ENCODE peak calls at places on chromosomes 11 and 22, in four cellular contexts. One of them, this sample, is unnamed.

GRCh38 chr11:115164774-115165173 is 339.4 kb downstream of the CADM1 start:
- DNase-seq in cardiac muscle cell: no peak
- DNase-seq in CD8-positive, alpha-beta T cell: no peak
- DNase-seq in left ventricle myocardium inferior: no peak
- DNase-seq in this sample: no peak

GRCh38 chr22:20084547-20085413 is 4.7 kb downstream of the DGCR8 start:
- DNase-seq in cardiac muscle cell: peak
- DNase-seq in CD8-positive, alpha-beta T cell: no peak
- DNase-seq in left ventricle myocardium inferior: no peak
- DNase-seq in this sample: peak

GRCh38 chr11:112122206-112122605 is 35.5 kb downstream of the SDHD start:
- DNase-seq in CD8-positive, alpha-beta T cell: no peak
- DNase-seq in left ventricle myocardium inferior: no peak
- DNase-seq in cardiac muscle cell: no peak
- DNase-seq in this sample: no peak

GRCh38 chr11:33735426-33736147 is 636 bp downstream of the CD59 start:
- DNase-seq in cardiac muscle cell: peak
- DNase-seq in CD8-positive, alpha-beta T cell: no peak
- DNase-seq in left ventricle myocardium inferior: peak
- DNase-seq in this sample: no peak

GRCh38 chr11:10022764-10023163 is 271.3 kb downstream of the SBF2 start:
- DNase-seq in CD8-positive, alpha-beta T cell: no peak
- DNase-seq in left ventricle myocardium inferior: no peak
- DNase-seq in cardiac muscle cell: no peak
- DNase-seq in this sample: no peak

GRCh38 chr22:44360686-44361381 is 48.1 kb upstream of the SHISAL1 start:
- DNase-seq in CD8-positive, alpha-beta T cell: no peak
- DNase-seq in left ventricle myocardium inferior: peak
- DNase-seq in cardiac muscle cell: no peak
- DNase-seq in this sample: peak

GRCh38 chr11:113106507-113106906 is 145.3 kb downstream of the NCAM1 start:
- DNase-seq in left ventricle myocardium inferior: no peak
- DNase-seq in cardiac muscle cell: no peak
- DNase-seq in CD8-positive, alpha-beta T cell: no peak
- DNase-seq in this sample: peak

GRCh38 chr11:68682531-68682931 is 1.8 kb upstream of the GAL start:
- DNase-seq in left ventricle myocardium inferior: no peak
- DNase-seq in cardiac muscle cell: no peak
- DNase-seq in CD8-positive, alpha-beta T cell: no peak
- DNase-seq in this sample: no peak

GRCh38 chr11:47333886-47334443 is 18.5 kb downstream of the MYBPC3 start:
- DNase-seq in cardiac muscle cell: no peak
- DNase-seq in CD8-positive, alpha-beta T cell: no peak
- DNase-seq in left ventricle myocardium inferior: no peak
- DNase-seq in this sample: no peak

GRCh38 chr11:124748481-124749338 is 3.3 kb downstream of the VSIG2 start:
- DNase-seq in cardiac muscle cell: no peak
- DNase-seq in left ventricle myocardium inferior: no peak
- DNase-seq in CD8-positive, alpha-beta T cell: no peak
- DNase-seq in this sample: no peak

GRCh38 chr22:47591016-47591415 is 828.6 kb downstream of the TBC1D22A start:
- DNase-seq in left ventricle myocardium inferior: no peak
- DNase-seq in CD8-positive, alpha-beta T cell: no peak
- DNase-seq in cardiac muscle cell: no peak
- DNase-seq in this sample: no peak

GRCh38 chr11:110119317-110119716 is 26.1 kb downstream of the ZC3H12C start:
- DNase-seq in cardiac muscle cell: no peak
- DNase-seq in left ventricle myocardium inferior: no peak
- DNase-seq in CD8-positive, alpha-beta T cell: no peak
- DNase-seq in this sample: no peak

GRCh38 chr22:46196268-46196667 is 45.9 kb downstream of the PPARA start:
- DNase-seq in cardiac muscle cell: no peak
- DNase-seq in CD8-positive, alpha-beta T cell: no peak
- DNase-seq in left ventricle myocardium inferior: peak
- DNase-seq in this sample: no peak

GRCh38 chr22:22958621-22959020 is 71.0 kb downstream of the IGLL5 start:
- DNase-seq in CD8-positive, alpha-beta T cell: no peak
- DNase-seq in left ventricle myocardium inferior: no peak
- DNase-seq in cardiac muscle cell: no peak
- DNase-seq in this sample: no peak

GRCh38 chr11:14973621-14974020 is 1.5 kb upstream of the CALCA start:
- DNase-seq in left ventricle myocardium inferior: no peak
- DNase-seq in cardiac muscle cell: peak
- DNase-seq in CD8-positive, alpha-beta T cell: no peak
- DNase-seq in this sample: peak

GRCh38 chr11:9574806-9575530 is 1.5 kb downstream of the WEE1 start:
- DNase-seq in CD8-positive, alpha-beta T cell: no peak
- DNase-seq in left ventricle myocardium inferior: peak
- DNase-seq in cardiac muscle cell: peak
- DNase-seq in this sample: peak

GRCh38 chr11:1226226-1226961 is 3.5 kb downstream of the MUC5B start:
- DNase-seq in CD8-positive, alpha-beta T cell: no peak
- DNase-seq in left ventricle myocardium inferior: peak
- DNase-seq in cardiac muscle cell: no peak
- DNase-seq in this sample: no peak
- TF ChIP-seq CTCF in CD8-positive, alpha-beta T cell: no peak
- TF ChIP-seq CTCF in left ventricle myocardium inferior: no peak
- TF ChIP-seq CTCF in cardiac muscle cell: no peak
- TF ChIP-seq CTCF in this sample: no peak

GRCh38 chr22:28064941-28065340 is 145.9 kb upstream of the PITPNB start:
- DNase-seq in CD8-positive, alpha-beta T cell: no peak
- DNase-seq in left ventricle myocardium inferior: no peak
- DNase-seq in cardiac muscle cell: no peak
- DNase-seq in this sample: peak
- H3K4me3 ChIP-seq in CD8-positive, alpha-beta T cell: no peak
- H3K4me3 ChIP-seq in left ventricle myocardium inferior: no peak
- H3K4me3 ChIP-seq in cardiac muscle cell: no peak
- H3K4me3 ChIP-seq in this sample: no peak

DNA sequence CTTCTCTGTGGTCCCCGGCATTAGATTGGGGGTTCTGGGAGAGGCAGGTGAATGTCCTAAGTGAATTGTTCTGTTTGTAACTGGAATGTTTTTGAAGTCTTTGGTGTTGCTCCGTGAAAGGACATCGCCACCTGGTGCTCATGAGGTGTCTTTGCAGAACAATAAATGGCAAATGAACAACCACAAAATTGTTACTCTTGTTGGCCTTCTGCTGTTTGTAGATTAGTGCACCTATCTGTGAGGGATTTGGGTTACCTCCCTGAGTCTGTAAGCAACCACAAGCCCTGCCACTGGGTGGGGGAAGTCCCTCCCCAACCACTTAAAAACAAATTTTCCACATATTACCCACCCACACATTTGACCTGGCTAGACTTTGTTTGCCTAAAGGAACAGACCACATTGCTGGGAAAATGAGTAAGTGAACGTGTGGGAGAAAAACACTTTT is 4.7 kb downstream of the MPEG1 start:
- DNase-seq in cardiac muscle cell: peak
- DNase-seq in left ventricle myocardium inferior: no peak
- DNase-seq in CD8-positive, alpha-beta T cell: peak
- DNase-seq in this sample: peak
- TF ChIP-seq CTCF in cardiac muscle cell: peak
- TF ChIP-seq CTCF in left ventricle myocardium inferior: peak
- TF ChIP-seq CTCF in CD8-positive, alpha-beta T cell: peak
- TF ChIP-seq CTCF in this sample: peak

GRCh38 chr11:18590573-18590972 is 2.0 kb upstream of the UEVLD start:
- DNase-seq in cardiac muscle cell: no peak
- DNase-seq in CD8-positive, alpha-beta T cell: no peak
- DNase-seq in left ventricle myocardium inferior: no peak
- DNase-seq in this sample: no peak

DNA sequence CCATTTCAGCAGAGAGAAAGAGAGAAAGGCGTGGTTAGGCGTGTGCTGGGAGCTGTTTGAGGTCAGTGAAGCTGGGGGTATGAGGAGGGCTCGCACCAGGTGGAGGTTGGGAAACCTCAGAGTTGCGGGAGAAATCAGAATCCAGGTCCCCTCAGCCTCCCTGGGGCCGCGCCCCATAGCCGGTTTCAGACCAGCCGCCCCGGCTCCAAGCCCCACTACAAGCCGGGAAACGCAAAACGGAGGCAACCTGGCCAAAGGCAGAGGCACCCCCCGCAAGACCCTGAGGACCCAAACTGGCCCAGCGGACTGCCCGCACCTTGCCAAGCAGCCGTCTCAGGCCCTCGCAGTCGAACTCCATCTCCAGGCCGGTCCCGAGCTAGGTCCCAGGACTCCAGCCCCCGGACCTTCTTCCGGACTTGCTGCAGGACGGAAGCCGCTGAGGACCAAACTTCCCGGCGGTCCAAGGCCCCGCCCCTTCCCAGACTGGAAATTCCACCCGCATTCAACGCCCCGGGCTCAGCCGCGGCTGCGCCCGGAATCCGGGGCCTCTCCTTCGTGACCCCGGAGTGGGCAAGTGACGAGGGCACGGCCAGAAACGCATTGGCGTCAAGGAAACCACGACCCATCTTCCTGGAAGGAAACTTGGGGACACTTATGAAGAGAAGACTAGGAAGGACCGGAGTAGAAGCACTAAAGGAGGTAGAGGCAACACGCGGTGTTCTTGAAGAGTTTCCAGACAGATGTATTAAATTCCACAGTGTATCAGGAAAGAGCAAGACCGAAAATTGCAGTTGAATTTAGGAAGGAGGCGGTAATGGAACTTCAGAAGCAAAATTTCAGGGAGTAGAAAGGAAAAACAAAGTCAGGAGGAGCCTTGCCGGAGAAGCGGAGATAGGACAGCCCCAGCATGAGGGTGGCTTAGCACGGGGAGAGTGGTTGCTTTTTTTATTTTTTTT is at the start of gene UEVLD:
- DNase-seq in cardiac muscle cell: peak
- DNase-seq in CD8-positive, alpha-beta T cell: peak
- DNase-seq in left ventricle myocardium inferior: peak
- DNase-seq in this sample: peak
- H3K4me3 ChIP-seq in cardiac muscle cell: peak
- H3K4me3 ChIP-seq in CD8-positive, alpha-beta T cell: peak
- H3K4me3 ChIP-seq in left ventricle myocardium inferior: peak
- H3K4me3 ChIP-seq in this sample: peak

GRCh38 chr11:126991596-126991995 is 9.0 kb downstream of the KIRREL3 start:
- DNase-seq in cardiac muscle cell: no peak
- DNase-seq in CD8-positive, alpha-beta T cell: no peak
- DNase-seq in left ventricle myocardium inferior: no peak
- DNase-seq in this sample: peak

GRCh38 chr11:126989942-126990715 is 10.4 kb downstream of the KIRREL3 start:
- DNase-seq in left ventricle myocardium inferior: peak
- DNase-seq in CD8-positive, alpha-beta T cell: peak
- DNase-seq in cardiac muscle cell: peak
- DNase-seq in this sample: peak

GRCh38 chr11:126992065-126992803 is 8.3 kb downstream of the KIRREL3 start:
- DNase-seq in CD8-positive, alpha-beta T cell: no peak
- DNase-seq in left ventricle myocardium inferior: no peak
- DNase-seq in cardiac muscle cell: no peak
- DNase-seq in this sample: peak

GRCh38 chr11:126992804-126993111 is 7.8 kb downstream of the KIRREL3 start:
- DNase-seq in CD8-positive, alpha-beta T cell: no peak
- DNase-seq in left ventricle myocardium inferior: no peak
- DNase-seq in cardiac muscle cell: no peak
- DNase-seq in this sample: peak

DNA sequence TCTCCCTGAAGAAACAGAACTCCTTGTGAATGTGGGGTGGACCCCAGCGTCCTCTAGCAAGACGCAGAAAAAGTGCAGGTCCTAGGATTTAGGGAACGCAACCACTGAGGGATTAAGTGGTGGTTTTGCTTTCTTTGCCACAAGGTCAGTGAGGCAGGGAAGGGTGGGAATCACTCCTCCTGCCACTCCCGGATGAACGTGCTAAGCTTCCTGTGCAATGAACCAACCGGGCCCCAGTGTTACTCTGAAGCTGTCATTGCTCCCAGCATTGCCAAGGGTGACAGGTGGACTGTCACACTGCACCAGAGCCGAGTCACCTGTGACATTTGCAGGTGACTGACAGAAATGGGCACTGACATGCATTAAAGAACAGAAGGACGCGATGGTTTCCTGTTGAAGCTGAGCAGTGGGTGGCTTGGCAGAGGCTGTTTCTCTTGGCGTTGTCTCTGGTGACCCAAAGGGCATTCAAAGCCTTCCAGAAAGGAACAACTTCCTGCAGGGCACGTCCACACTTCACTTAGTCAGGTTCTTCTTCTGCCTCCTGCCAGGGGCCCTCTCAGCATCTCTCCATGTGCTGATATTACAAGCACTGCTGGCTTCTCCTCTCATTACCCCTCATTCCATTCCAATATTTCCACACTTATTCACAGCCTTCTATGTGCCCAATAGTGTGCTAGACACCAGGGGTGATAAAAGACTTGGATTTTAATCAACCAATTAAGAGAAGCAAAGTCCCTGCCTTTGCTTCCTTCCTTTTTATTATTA is 9.7 kb downstream of the KIRREL3 start:
- DNase-seq in cardiac muscle cell: no peak
- DNase-seq in CD8-positive, alpha-beta T cell: no peak
- DNase-seq in left ventricle myocardium inferior: no peak
- DNase-seq in this sample: peak
- TF ChIP-seq CTCF in cardiac muscle cell: peak
- TF ChIP-seq CTCF in CD8-positive, alpha-beta T cell: peak
- TF ChIP-seq CTCF in left ventricle myocardium inferior: peak
- TF ChIP-seq CTCF in this sample: no peak

GRCh38 chr11:3613998-3614741 is 27.6 kb downstream of the ART5 start:
- DNase-seq in CD8-positive, alpha-beta T cell: no peak
- DNase-seq in left ventricle myocardium inferior: no peak
- DNase-seq in cardiac muscle cell: no peak
- DNase-seq in this sample: no peak
- H3K4me3 ChIP-seq in CD8-positive, alpha-beta T cell: no peak
- H3K4me3 ChIP-seq in left ventricle myocardium inferior: no peak
- H3K4me3 ChIP-seq in cardiac muscle cell: no peak
- H3K4me3 ChIP-seq in this sample: no peak

DNA sequence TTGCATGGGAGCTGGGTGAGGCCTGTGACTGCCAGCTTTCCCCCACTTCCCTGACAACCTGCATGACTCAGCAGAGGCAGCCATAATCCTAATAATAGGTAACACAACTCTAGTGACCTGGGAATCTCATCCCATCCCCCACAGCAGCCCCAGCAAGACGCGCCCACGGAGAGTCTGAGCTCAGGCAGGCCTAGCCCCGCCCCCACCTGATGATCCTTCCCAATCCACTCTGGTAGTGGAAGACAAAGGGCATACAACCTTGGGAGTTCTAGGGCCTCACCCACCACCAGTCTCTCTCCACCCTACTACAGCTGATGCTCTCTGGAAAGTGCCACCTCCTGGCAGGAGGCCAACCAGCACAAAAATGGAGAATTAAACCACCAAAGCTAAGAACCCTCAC is 60.3 kb downstream of the CWF19L2 start:
- DNase-seq in CD8-positive, alpha-beta T cell: no peak
- DNase-seq in left ventricle myocardium inferior: no peak
- DNase-seq in cardiac muscle cell: peak
- DNase-seq in this sample: no peak
- TF ChIP-seq CTCF in CD8-positive, alpha-beta T cell: no peak
- TF ChIP-seq CTCF in left ventricle myocardium inferior: no peak
- TF ChIP-seq CTCF in cardiac muscle cell: no peak
- TF ChIP-seq CTCF in this sample: no peak

GRCh38 chr11:27718346-27718852 is 18.1 kb upstream of the BDNF start:
- DNase-seq in CD8-positive, alpha-beta T cell: no peak
- DNase-seq in left ventricle myocardium inferior: no peak
- DNase-seq in cardiac muscle cell: peak
- DNase-seq in this sample: peak
- H3K4me3 ChIP-seq in CD8-positive, alpha-beta T cell: no peak
- H3K4me3 ChIP-seq in left ventricle myocardium inferior: peak
- H3K4me3 ChIP-seq in cardiac muscle cell: peak
- H3K4me3 ChIP-seq in this sample: peak